ENCODE peak calls at places on chromosome 21, in four cellular contexts. One of them, this sample, is unnamed. For H3K4me1, the result is how much of the 10 kb centered on the place peaks cover.

GRCh38 chr21:32372755-32373154 is 20.1 kb downstream of the URB1 start:
- DNase-seq in fibroblast of lung: peak
- DNase-seq in stomach: no peak
- DNase-seq in thoracic aorta: no peak
- DNase-seq in this sample: no peak

GRCh38 chr21:16838330-16838729 is 674.5 kb upstream of the CXADR start:
- DNase-seq in fibroblast of lung: peak
- DNase-seq in stomach: no peak
- DNase-seq in thoracic aorta: no peak
- DNase-seq in this sample: no peak

GRCh38 chr21:31151156-31151555 is 112.9 kb upstream of the KRTAP19-8 start:
- DNase-seq in fibroblast of lung: no peak
- DNase-seq in stomach: no peak
- DNase-seq in thoracic aorta: no peak
- DNase-seq in this sample: no peak

GRCh38 chr21:14070968-14071367 is 139.8 kb downstream of the LIPI start:
- DNase-seq in fibroblast of lung: no peak
- DNase-seq in stomach: no peak
- DNase-seq in thoracic aorta: no peak
- DNase-seq in this sample: no peak

GRCh38 chr21:36891123-36891522 is 75.3 kb downstream of the HLCS start:
- DNase-seq in fibroblast of lung: no peak
- DNase-seq in stomach: no peak
- DNase-seq in thoracic aorta: no peak
- DNase-seq in this sample: no peak

GRCh38 chr21:36471254-36471723 is 8.6 kb downstream of the CLDN14 start:
- DNase-seq in fibroblast of lung: no peak
- DNase-seq in stomach: no peak
- DNase-seq in thoracic aorta: no peak
- DNase-seq in this sample: no peak

GRCh38 chr21:35284199-35284598 is 235.1 kb upstream of the RUNX1 start:
- DNase-seq in fibroblast of lung: peak
- DNase-seq in stomach: no peak
- DNase-seq in thoracic aorta: no peak
- DNase-seq in this sample: no peak

GRCh38 chr21:21199342-21200102 is 201.3 kb downstream of the NCAM2 start:
- DNase-seq in fibroblast of lung: no peak
- DNase-seq in stomach: no peak
- DNase-seq in thoracic aorta: no peak
- DNase-seq in this sample: no peak

GRCh38 chr21:19510057-19510456 is 1106.5 kb upstream of the TMPRSS15 start:
- DNase-seq in fibroblast of lung: no peak
- DNase-seq in stomach: no peak
- DNase-seq in thoracic aorta: no peak
- DNase-seq in this sample: no peak

GRCh38 chr21:36155603-36156338 is 853 bp upstream of the DOP1B start:
- DNase-seq in fibroblast of lung: no peak
- DNase-seq in stomach: peak
- DNase-seq in thoracic aorta: no peak
- DNase-seq in this sample: peak

GRCh38 chr21:32889596-32889995 is 118.0 kb upstream of the PAXBP1 start:
- DNase-seq in fibroblast of lung: no peak
- DNase-seq in stomach: no peak
- DNase-seq in thoracic aorta: no peak
- DNase-seq in this sample: no peak

GRCh38 chr21:23887709-23888303 is 1719.5 kb downstream of the MRPL39 start:
- DNase-seq in fibroblast of lung: no peak
- DNase-seq in stomach: no peak
- DNase-seq in thoracic aorta: no peak
- DNase-seq in this sample: peak

GRCh38 chr21:30408782-30409494 is 13.1 kb downstream of the KRTAP13-1 start:
- DNase-seq in fibroblast of lung: peak
- DNase-seq in stomach: peak
- DNase-seq in thoracic aorta: no peak
- DNase-seq in this sample: peak

GRCh38 chr21:35321322-35322200 is 272.5 kb upstream of the RUNX1 start:
- DNase-seq in fibroblast of lung: no peak
- DNase-seq in stomach: no peak
- DNase-seq in thoracic aorta: no peak
- DNase-seq in this sample: no peak

GRCh38 chr21:32334980-32335471 is 36.4 kb downstream of the MRAP start:
- DNase-seq in fibroblast of lung: no peak
- DNase-seq in stomach: no peak
- DNase-seq in thoracic aorta: no peak
- DNase-seq in this sample: no peak

GRCh38 chr21:17712887-17713286 is 100.2 kb upstream of the BTG3 start:
- DNase-seq in fibroblast of lung: no peak
- DNase-seq in stomach: no peak
- DNase-seq in thoracic aorta: no peak
- DNase-seq in this sample: no peak

GRCh38 chr21:36208326-36209013 is 51.8 kb downstream of the DOP1B start:
- DNase-seq in fibroblast of lung: no peak
- DNase-seq in stomach: no peak
- DNase-seq in thoracic aorta: no peak
- DNase-seq in this sample: no peak

GRCh38 chr21:32411366-32412161 is 942 bp upstream of the EVA1C start:
- DNase-seq in fibroblast of lung: peak
- DNase-seq in stomach: peak
- DNase-seq in thoracic aorta: peak
- DNase-seq in this sample: peak

GRCh38 chr21:32940079-32941014 is 85.4 kb upstream of the OLIG2 start:
- DNase-seq in fibroblast of lung: peak
- DNase-seq in stomach: peak
- DNase-seq in thoracic aorta: no peak
- DNase-seq in this sample: peak

GRCh38 chr21:18334066-18334465 is 69.5 kb downstream of the TMPRSS15 start:
- DNase-seq in fibroblast of lung: no peak
- DNase-seq in stomach: no peak
- DNase-seq in thoracic aorta: no peak
- DNase-seq in this sample: peak

GRCh38 chr21:15124731-15125130 is 59.9 kb upstream of the NRIP1 start:
- DNase-seq in fibroblast of lung: no peak
- DNase-seq in stomach: no peak
- DNase-seq in thoracic aorta: no peak
- DNase-seq in this sample: no peak

GRCh38 chr21:15121097-15121654 is 56.4 kb upstream of the NRIP1 start:
- DNase-seq in fibroblast of lung: no peak
- DNase-seq in stomach: no peak
- DNase-seq in thoracic aorta: no peak
- DNase-seq in this sample: no peak

GRCh38 chr21:15126948-15127347 is 62.1 kb upstream of the NRIP1 start:
- DNase-seq in fibroblast of lung: no peak
- DNase-seq in stomach: no peak
- DNase-seq in thoracic aorta: no peak
- DNase-seq in this sample: no peak

GRCh38 chr21:15121655-15122120 is 56.9 kb upstream of the NRIP1 start:
- DNase-seq in fibroblast of lung: peak
- DNase-seq in stomach: peak
- DNase-seq in thoracic aorta: no peak
- DNase-seq in this sample: peak

GRCh38 chr21:15122241-15122640 is 57.4 kb upstream of the NRIP1 start:
- DNase-seq in fibroblast of lung: no peak
- DNase-seq in stomach: no peak
- DNase-seq in thoracic aorta: no peak
- DNase-seq in this sample: no peak
- H3K4me3 ChIP-seq in fibroblast of lung: no peak
- H3K4me3 ChIP-seq in stomach: no peak
- H3K4me3 ChIP-seq in thoracic aorta: no peak
- H3K4me3 ChIP-seq in this sample: no peak

DNA sequence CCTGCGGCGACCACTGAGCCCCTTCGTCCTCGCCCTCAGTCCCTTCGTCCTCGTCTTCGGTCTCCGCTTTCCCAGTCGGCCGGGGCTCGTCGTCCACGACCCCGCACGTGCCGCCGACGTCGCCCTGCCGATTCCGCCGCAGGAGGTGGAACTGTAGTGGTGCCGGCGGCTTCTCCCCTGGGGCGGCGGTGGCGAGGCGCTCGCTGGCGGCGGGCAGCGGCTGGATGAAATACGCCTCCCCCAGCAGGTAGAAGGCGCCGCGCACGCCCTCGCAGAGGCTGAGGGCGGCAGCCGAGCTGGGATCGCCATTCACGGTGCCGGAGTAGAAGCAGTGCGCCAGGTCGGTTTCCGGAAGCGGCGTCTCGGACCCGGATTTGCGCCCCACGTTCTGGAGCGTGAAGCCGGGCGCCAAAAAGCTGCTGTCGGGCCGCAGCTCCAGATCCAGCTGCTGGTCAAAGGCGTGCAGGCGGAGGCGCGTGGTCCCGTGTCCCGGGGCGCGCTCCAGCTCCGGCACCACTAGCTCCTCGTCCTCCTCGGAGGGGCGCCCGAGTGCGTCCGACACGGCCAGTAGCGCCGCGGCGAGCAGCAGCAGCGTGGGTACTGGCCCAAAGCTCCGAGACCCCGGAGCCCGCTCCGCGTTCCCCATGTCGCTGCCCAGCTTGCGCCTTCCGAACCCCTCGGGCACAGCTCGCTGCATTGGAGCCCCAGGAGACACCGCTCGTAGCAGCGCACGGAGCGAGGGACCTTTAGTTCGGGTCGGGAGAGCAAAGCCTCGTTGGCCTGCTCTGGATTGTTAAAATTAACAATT is 747 bp downstream of the ADAMTS1 start:
- DNase-seq in fibroblast of lung: peak
- DNase-seq in stomach: no peak
- DNase-seq in thoracic aorta: no peak
- DNase-seq in this sample: no peak
- H3K4me1 ChIP-seq in fibroblast of lung: under half
- H3K4me1 ChIP-seq in stomach: half or more
- H3K4me1 ChIP-seq in thoracic aorta: under half
- H3K4me1 ChIP-seq in this sample: under half

DNA sequence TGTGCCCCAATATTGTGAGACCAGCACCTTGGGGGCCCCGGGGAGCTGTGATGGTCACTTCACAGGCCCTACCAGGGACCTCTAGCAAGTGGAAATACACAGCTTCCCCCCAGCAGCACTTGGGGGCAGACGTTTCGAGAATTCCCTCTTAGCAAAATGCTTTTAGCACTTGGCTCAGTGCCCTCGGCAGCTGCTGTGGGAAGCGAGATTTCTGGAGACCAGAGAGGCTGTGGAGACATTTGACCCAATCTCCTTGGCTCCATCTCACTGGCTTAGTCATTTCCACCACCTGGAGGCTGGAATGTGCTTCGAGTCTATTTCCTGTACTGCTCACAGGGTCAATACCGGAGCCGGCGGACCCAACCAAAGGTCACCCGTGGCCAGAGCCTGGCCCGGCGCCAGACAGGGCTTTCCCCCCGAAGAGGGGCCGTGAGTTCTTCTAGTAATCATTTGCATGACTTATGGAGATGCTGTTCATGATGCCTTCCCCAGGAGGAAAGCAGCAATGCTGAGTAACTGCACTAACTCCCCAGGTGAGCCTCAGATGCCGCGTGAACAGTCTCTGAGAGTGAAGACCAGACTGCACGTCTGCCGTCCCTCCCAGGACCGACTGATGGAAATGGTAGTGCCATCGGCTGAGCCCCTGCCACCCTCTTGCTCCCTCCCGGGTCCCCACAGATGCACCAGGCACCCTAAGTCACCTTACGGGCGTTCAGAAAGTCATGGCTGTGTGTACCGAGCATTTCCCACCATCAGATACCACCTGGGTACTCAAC is 4.4 kb upstream of the C2CD2 start:
- DNase-seq in fibroblast of lung: peak
- DNase-seq in stomach: peak
- DNase-seq in thoracic aorta: peak
- DNase-seq in this sample: peak
- H3K27ac ChIP-seq in fibroblast of lung: peak
- H3K27ac ChIP-seq in stomach: peak
- H3K27ac ChIP-seq in thoracic aorta: peak
- H3K27ac ChIP-seq in this sample: peak

DNA sequence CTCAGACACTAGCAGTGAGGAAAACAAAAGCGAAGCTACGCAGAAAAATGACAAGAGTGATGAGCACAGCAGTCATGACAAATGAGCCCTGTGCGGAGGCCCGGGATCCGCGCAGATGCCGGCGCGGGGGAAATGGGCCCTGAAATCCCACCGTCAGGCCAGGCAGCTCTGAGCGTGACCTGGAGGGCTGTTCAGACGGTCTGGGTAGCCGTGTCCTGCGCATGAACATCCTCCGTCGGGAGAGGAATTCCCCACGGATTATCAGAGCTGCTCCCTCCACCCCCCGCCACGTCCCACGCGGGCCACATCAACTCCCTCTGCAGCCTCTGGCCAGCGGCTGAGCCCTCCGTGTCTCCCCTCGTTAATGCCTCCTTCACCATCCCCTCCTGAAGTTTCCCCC is 15.2 kb downstream of the PDE9A start:
- DNase-seq in fibroblast of lung: no peak
- DNase-seq in stomach: no peak
- DNase-seq in thoracic aorta: no peak
- DNase-seq in this sample: no peak
- H3K4me3 ChIP-seq in fibroblast of lung: no peak
- H3K4me3 ChIP-seq in stomach: no peak
- H3K4me3 ChIP-seq in thoracic aorta: no peak
- H3K4me3 ChIP-seq in this sample: no peak

GRCh38 chr21:34075099-34075425 is 1.7 kb downstream of the MRPS6 start:
- DNase-seq in fibroblast of lung: no peak
- DNase-seq in stomach: no peak
- DNase-seq in thoracic aorta: no peak
- DNase-seq in this sample: no peak
- H3K4me1 ChIP-seq in fibroblast of lung: under half
- H3K4me1 ChIP-seq in stomach: half or more
- H3K4me1 ChIP-seq in thoracic aorta: under half
- H3K4me1 ChIP-seq in this sample: under half

GRCh38 chr21:45982256-45982757 is 737 bp downstream of the COL6A1 start:
- DNase-seq in fibroblast of lung: no peak
- DNase-seq in stomach: no peak
- DNase-seq in thoracic aorta: no peak
- DNase-seq in this sample: no peak
- H3K27ac ChIP-seq in fibroblast of lung: peak
- H3K27ac ChIP-seq in stomach: peak
- H3K27ac ChIP-seq in thoracic aorta: peak
- H3K27ac ChIP-seq in this sample: peak

DNA sequence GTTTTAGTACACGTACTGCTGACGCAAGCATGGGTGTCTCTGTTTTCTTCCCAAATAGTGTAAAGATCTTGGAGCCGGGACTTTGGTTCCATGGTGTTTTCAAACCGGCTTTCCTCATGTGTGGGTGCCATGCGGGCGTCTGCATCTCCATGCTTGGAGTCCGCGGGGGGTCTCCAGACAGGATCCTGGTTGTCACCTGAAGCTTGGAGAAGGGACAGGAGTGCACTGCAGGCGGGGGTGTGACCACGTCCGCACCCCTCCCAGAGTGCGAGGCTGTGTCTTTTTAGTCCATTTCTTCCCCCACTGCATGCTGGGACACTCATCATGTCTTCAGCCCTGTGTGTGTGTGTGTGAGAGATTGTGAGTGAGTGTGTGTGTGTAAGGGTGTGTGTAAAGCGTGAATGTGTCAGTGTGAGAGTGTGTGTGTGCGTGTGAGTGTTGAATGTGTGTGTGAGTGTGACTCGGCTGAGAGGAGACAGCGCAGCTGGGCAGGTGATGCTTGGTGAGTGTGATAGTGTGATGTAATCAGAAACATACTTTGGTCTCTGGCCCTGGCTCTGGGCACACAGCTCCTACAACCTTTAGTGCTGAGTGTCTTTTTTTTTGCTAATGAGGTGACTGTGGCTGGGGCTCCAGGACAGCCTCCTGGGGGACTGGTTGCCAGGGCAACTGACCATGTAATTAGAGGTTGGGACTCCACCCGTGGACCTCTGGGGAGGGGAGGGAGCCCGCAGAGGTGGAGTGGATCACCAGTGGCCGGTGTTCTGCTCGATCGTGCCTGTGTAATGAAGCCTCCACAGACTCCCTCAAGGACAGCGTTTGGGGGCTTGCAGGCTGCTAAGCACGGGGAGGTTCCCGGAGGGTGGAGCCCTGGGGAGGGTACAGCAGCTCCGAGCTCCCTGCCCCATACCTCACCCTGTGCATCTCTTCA is 55.1 kb downstream of the AGPAT3 start:
- DNase-seq in fibroblast of lung: no peak
- DNase-seq in stomach: no peak
- DNase-seq in thoracic aorta: no peak
- DNase-seq in this sample: peak
- H3K4me3 ChIP-seq in fibroblast of lung: no peak
- H3K4me3 ChIP-seq in stomach: no peak
- H3K4me3 ChIP-seq in thoracic aorta: no peak
- H3K4me3 ChIP-seq in this sample: no peak